ENCODE peak calls at places on chromosomes 3 and 15, in seven cellular contexts. V is brain microvascular endothelial cell, N is HFF-Myc, R is heart right ventricle, Q is keratinocyte, M is cardiac fibroblast, F is astrocyte of the spinal cord. S is an unnamed sample.

GRCh38 chr3:134860141-134860540 is 65.1 kb downstream of the EPHB1 start:
- DNase-seq in V (no peak), N (no peak), R (no peak), Q (no peak), M (no peak), F (no peak), S (no peak)

GRCh38 chr15:68114840-68115239 is 60.7 kb downstream of the PIAS1 start:
- DNase-seq in V (no peak), N (no peak), R (no peak), Q (no peak), M (no peak), F (no peak), S (no peak)

GRCh38 chr3:9770276-9770812 is 597 bp upstream of the CAMK1 start:
- DNase-seq in V (no peak), N (no peak), R (peak; percentile 91), Q (no peak), M (peak; percentile 91), F (no peak), S (no peak)

GRCh38 chr3:112302061-112302830 is 8.2 kb upstream of the SLC9C1 start:
- DNase-seq in V (peak; percentile 23), N (no peak), R (no peak), Q (no peak), M (peak; percentile 74), F (no peak), S (no peak)

GRCh38 chr15:59299919-59300617 is 72.6 kb downstream of the MYO1E start:
- DNase-seq in V (peak; percentile 96), N (peak; percentile 95), R (peak; percentile 78), Q (peak; percentile 89), M (peak; percentile 97), F (peak; percentile 96), S (peak; percentile 97)

GRCh38 chr15:37015025-37015424 is 85.3 kb downstream of the MEIS2 start:
- DNase-seq in V (no peak), N (no peak), R (peak; percentile 21), Q (peak; percentile 7), M (peak; percentile 75), F (peak; percentile 47), S (peak; percentile 88)

GRCh38 chr3:4309476-4310121 is 6.4 kb downstream of the SETMAR start:
- DNase-seq in V (no peak), N (no peak), R (no peak), Q (no peak), M (no peak), F (no peak), S (peak; percentile 11)

GRCh38 chr15:88651293-88651692 is 12.5 kb downstream of the ISG20 start:
- DNase-seq in V (no peak), N (no peak), R (no peak), Q (no peak), M (no peak), F (no peak), S (no peak)

GRCh38 chr15:74725241-74725774 is at the start of gene CYP1A1:
- DNase-seq in V (no peak), N (no peak), R (no peak), Q (no peak), M (no peak), F (no peak), S (peak; percentile 18)

GRCh38 chr3:191329654-191330308 is 545 bp downstream of the UTS2B start:
- DNase-seq in V (no peak), N (no peak), R (peak; percentile 44), Q (no peak), M (peak; percentile 63), F (peak; percentile 68), S (peak; percentile 42)

GRCh38 chr3:39631136-39631535 is 163.7 kb downstream of the MOBP start:
- DNase-seq in V (no peak), N (no peak), R (no peak), Q (no peak), M (no peak), F (no peak), S (no peak)

DNA sequence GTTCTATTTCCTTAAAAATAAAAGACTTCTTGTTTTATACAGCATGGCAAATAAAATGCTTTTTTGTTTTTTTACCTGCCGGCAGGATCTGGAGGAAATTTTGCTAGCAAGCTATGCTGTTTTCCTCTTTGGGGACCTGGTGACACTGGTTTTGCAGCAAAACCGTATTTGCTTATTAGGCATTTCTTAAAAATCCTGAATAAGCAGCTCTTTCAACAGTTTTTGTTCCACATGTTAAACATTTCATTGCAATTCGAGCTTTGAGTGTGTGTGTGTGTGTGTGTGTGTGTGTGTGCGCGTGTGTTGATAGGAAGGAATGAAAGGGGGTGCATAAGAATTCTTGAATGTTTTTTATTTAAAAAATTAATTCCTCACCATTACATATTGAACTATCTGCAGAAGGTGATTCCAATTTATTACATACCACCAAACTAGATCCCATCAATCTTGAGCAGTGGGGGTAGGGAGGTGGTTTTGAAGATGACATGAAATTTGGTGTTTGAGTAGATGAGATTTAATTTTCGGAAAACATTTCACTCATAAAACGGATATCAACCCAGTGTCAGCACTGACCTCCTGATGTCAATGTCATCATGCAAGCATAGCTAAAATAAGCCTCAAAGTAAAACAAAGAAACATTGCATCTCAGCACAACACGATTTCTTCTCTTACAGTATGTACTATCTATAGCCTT is 17.2 kb downstream of the ZBTB38 start:
- DNase-seq in V (no peak), N (no peak), R (no peak), Q (no peak), M (peak; percentile 54), F (peak; percentile 35), S (no peak)
- H3K4me3 ChIP-seq in V (peak overlapping the region; percentile 31), N (no peak overlapping the region), R (no peak overlapping the region), Q (peak overlapping the region; percentile 8), M (peak overlapping the region; percentile 9), F (peak overlapping the region; percentile 2), S (peak overlapping the region; percentile 16)

GRCh38 chr15:55915876-55916567 is 77.4 kb downstream of the NEDD4 start:
- DNase-seq in V (no peak), N (no peak), R (no peak), Q (no peak), M (peak; percentile 45), F (no peak), S (peak; percentile 38)

GRCh38 chr15:55916666-55917409 is 76.6 kb downstream of the NEDD4 start:
- DNase-seq in V (peak; percentile 31), N (peak; percentile 73), R (no peak), Q (peak; percentile 38), M (peak; percentile 52), F (peak; percentile 85), S (peak; percentile 92)

GRCh38 chr15:55917881-55918296 is 75.5 kb downstream of the NEDD4 start:
- DNase-seq in V (peak; percentile 85), N (peak; percentile 88), R (peak; percentile 13), Q (peak; percentile 69), M (peak; percentile 90), F (peak; percentile 93), S (peak; percentile 90)

DNA sequence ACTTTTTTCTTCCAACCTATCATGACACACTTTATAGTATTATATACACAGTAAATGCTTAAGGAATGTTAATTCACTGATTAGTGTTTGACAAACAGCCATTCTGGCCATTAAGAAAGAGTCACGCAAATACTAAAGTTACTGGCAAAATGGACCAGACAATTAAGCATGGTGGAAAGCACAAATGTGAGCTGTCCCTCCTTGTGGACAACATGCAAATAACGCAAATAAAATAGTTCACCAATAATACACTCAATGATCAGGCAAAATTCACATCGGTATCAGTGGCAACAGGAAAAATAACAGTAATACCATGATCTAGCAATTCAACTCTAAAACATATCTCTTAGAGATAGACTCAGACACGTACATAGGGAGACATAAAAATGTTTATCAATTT is 71.7 kb downstream of the NEDD4 start:
- DNase-seq in V (no peak), N (no peak), R (no peak), Q (no peak), M (no peak), F (no peak), S (no peak)
- TF ChIP-seq CTCF in V (peak; percentile 21), N (no peak), R (no peak), Q (no peak), M (no peak), F (no peak), S (no peak)

GRCh38 chr3:13879946-13880810 is at the start of gene WNT7A:
- DNase-seq in V (no peak), N (no peak), R (no peak), Q (no peak), M (no peak), F (no peak), S (peak; percentile 50)

GRCh38 chr3:13878711-13879101 is 1.2 kb downstream of the WNT7A start:
- DNase-seq in V (no peak), N (no peak), R (no peak), Q (no peak), M (no peak), F (no peak), S (no peak)

GRCh38 chr3:13880811-13881156 is 913 bp upstream of the WNT7A start:
- DNase-seq in V (no peak), N (no peak), R (no peak), Q (no peak), M (no peak), F (no peak), S (no peak)

GRCh38 chr3:13877911-13878710 is 1.8 kb downstream of the WNT7A start:
- DNase-seq in V (no peak), N (no peak), R (no peak), Q (no peak), M (no peak), F (no peak), S (no peak)

DNA sequence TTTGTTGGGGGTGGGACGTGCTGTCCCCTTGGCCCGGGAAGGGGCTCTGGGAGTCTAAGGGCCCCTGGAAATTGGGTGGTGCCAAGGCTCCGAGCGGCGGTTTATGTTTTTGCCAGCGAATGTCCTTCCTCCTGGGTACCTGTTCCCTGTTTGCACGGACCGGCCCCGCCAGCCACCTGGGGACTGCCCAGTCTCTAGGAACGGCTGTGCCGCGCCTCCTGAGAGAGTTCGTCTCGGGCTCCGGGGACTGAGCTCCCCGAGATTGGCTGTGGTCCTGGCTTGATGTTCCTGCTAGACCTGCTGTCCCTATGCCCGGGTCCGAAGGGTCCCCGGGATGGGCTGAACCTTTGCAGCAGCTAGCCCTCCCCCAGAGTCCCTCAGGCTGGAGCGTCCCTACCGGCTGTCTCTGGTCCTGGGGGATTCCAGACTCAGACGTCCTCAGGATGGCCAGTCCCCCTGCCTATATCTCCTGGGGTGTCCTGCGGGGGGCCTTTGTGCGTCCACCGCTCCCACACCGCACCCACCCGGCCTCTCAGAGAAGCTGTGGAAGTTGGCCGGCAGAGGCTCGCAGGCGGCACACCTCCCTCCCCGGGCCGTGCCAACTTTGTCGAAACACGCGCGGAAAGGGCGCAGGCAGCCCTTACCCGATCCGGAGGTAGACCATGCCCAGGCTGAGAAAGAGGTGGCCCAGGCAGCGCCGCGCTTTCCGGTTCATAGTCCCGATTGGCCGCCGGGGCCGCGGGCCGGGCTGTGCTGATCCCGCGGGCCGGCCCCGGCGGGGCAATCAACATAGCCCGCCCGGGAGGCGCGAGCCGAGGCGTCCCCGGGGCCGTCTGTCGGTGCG is 547 bp downstream of the WNT7A start:
- DNase-seq in V (no peak), N (no peak), R (no peak), Q (no peak), M (no peak), F (no peak), S (no peak)
- H3K4me3 ChIP-seq in V (no peak overlapping the region), N (no peak overlapping the region), R (peak overlapping the region; percentile 21), Q (peak overlapping the region; percentile 81), M (no peak overlapping the region), F (no peak overlapping the region), S (peak overlapping the region; percentile 76)

GRCh38 chr3:12545473-12545791 is at the start of gene MKRN2OS:
- DNase-seq in V (no peak), N (no peak), R (no peak), Q (peak; percentile 45), M (no peak), F (no peak), S (peak; percentile 94)

GRCh38 chr3:12544652-12545472 is 437 bp downstream of the MKRN2OS start:
- DNase-seq in V (no peak), N (no peak), R (no peak), Q (no peak), M (no peak), F (no peak), S (no peak)

GRCh38 chr3:12536423-12536822 is 8.9 kb downstream of the MKRN2OS start:
- DNase-seq in V (no peak), N (no peak), R (no peak), Q (no peak), M (peak; percentile 44), F (peak; percentile 24), S (no peak)

GRCh38 chr3:12541625-12542024 is 3.7 kb downstream of the MKRN2OS start:
- DNase-seq in V (no peak), N (no peak), R (no peak), Q (no peak), M (no peak), F (no peak), S (no peak)
- TF ChIP-seq CTCF in V (peak; percentile 40), N (no peak), R (peak; percentile 43), Q (no peak), M (peak; percentile 33), F (peak; percentile 35), S (peak; percentile 37)

S was measured in bronchial epithelial cell.